ENCODE peak calls at places on chromosomes 13 and 19, in four cellular contexts. S, Y, D and M are unnamed samples.

GRCh38 chr19:34712606-34713261 is 21.3 kb upstream of the ZNF181 start:
- DNase-seq in S (no peak), Y (no peak), D (peak), M (peak)

GRCh38 chr13:60009300-60010248 is 154.2 kb downstream of the DIAPH3 start:
- DNase-seq in S (no peak), Y (peak), D (no peak), M (no peak)

GRCh38 chr19:31449379-31449778 is 100.1 kb upstream of the TSHZ3 start:
- DNase-seq in S (no peak), Y (no peak), D (no peak), M (no peak)

GRCh38 chr13:101739382-101740178 is 287.1 kb downstream of the ITGBL1 start:
- DNase-seq in S (no peak), Y (no peak), D (no peak), M (no peak)

GRCh38 chr19:43337737-43338136 is 15.7 kb upstream of the CD177 start:
- DNase-seq in S (no peak), Y (peak), D (no peak), M (no peak)

GRCh38 chr19:49331616-49332055 is 3.6 kb upstream of the CD37 start:
- DNase-seq in S (no peak), Y (no peak), D (peak), M (peak)

GRCh38 chr13:113726961-113727411 is 32.0 kb upstream of the TMEM255B start:
- DNase-seq in S (no peak), Y (no peak), D (peak), M (no peak)

GRCh38 chr19:49473868-49474544 is at the start of gene FLT3LG:
- DNase-seq in S (peak), Y (peak), D (peak), M (peak)

GRCh38 chr19:15443325-15443724 is 6.4 kb downstream of the WIZ start:
- DNase-seq in S (no peak), Y (no peak), D (no peak), M (no peak)

GRCh38 chr13:29491248-29491647 is 104.2 kb downstream of the SLC7A1 start:
- DNase-seq in S (no peak), Y (no peak), D (no peak), M (no peak)

GRCh38 chr13:36369268-36370107 is 23.3 kb upstream of the SPART start:
- DNase-seq in S (no peak), Y (no peak), D (peak), M (no peak)

GRCh38 chr19:13526552-13526951 is 20.3 kb upstream of the CACNA1A start:
- DNase-seq in S (no peak), Y (no peak), D (peak), M (no peak)

GRCh38 chr19:32178401-32178800 is 167.0 kb upstream of the ZNF507 start:
- DNase-seq in S (no peak), Y (no peak), D (no peak), M (no peak)